ENCODE peak calls at places on chromosomes 7 and 10, in eight cellular contexts. One of them, this sample, is unnamed.

GRCh38 chr10:33791295-33791694 is 456.8 kb upstream of the NRP1 start:
- DNase-seq in right lobe of liver: no peak
- DNase-seq in ascending aorta: no peak
- DNase-seq in RWPE1: no peak
- DNase-seq in stimulated activated CD4-positive, alpha-beta T cell treated with anti-CD3 and anti-CD28 coated beads, Interleukin-2, amount 100 ng/mL, for 48 hours: no peak
- DNase-seq in GM04504: no peak
- DNase-seq in neural progenitor cell: no peak
- DNase-seq in cardiac muscle cell: no peak
- DNase-seq in this sample: no peak

GRCh38 chr7:111763221-111763791 is 201.0 kb upstream of the IMMP2L start:
- DNase-seq in stimulated activated CD4-positive, alpha-beta T cell treated with anti-CD3 and anti-CD28 coated beads, Interleukin-2, amount 100 ng/mL, for 48 hours: no peak
- DNase-seq in GM04504: no peak
- DNase-seq in cardiac muscle cell: peak; percentile 65
- DNase-seq in RWPE1: peak; percentile 62
- DNase-seq in ascending aorta: no peak
- DNase-seq in neural progenitor cell: peak; percentile 69
- DNase-seq in right lobe of liver: no peak
- DNase-seq in this sample: no peak

GRCh38 chr10:57507788-57508187 is 759.9 kb downstream of the IPMK start:
- DNase-seq in GM04504: no peak
- DNase-seq in right lobe of liver: no peak
- DNase-seq in cardiac muscle cell: no peak
- DNase-seq in stimulated activated CD4-positive, alpha-beta T cell treated with anti-CD3 and anti-CD28 coated beads, Interleukin-2, amount 100 ng/mL, for 48 hours: no peak
- DNase-seq in neural progenitor cell: no peak
- DNase-seq in ascending aorta: no peak
- DNase-seq in RWPE1: no peak
- DNase-seq in this sample: no peak

GRCh38 chr10:103797857-103798256 is 57.5 kb downstream of the SH3PXD2A start:
- DNase-seq in right lobe of liver: no peak
- DNase-seq in stimulated activated CD4-positive, alpha-beta T cell treated with anti-CD3 and anti-CD28 coated beads, Interleukin-2, amount 100 ng/mL, for 48 hours: no peak
- DNase-seq in GM04504: no peak
- DNase-seq in RWPE1: no peak
- DNase-seq in neural progenitor cell: no peak
- DNase-seq in cardiac muscle cell: no peak
- DNase-seq in ascending aorta: no peak
- DNase-seq in this sample: no peak

GRCh38 chr10:44950326-44951225 is 9.0 kb upstream of the RASSF4 start:
- DNase-seq in stimulated activated CD4-positive, alpha-beta T cell treated with anti-CD3 and anti-CD28 coated beads, Interleukin-2, amount 100 ng/mL, for 48 hours: no peak
- DNase-seq in right lobe of liver: no peak
- DNase-seq in RWPE1: no peak
- DNase-seq in neural progenitor cell: no peak
- DNase-seq in cardiac muscle cell: no peak
- DNase-seq in GM04504: no peak
- DNase-seq in ascending aorta: no peak
- DNase-seq in this sample: peak; percentile 26

GRCh38 chr7:90825779-90826178 is 229.7 kb downstream of the CDK14 start:
- DNase-seq in cardiac muscle cell: no peak
- DNase-seq in right lobe of liver: no peak
- DNase-seq in stimulated activated CD4-positive, alpha-beta T cell treated with anti-CD3 and anti-CD28 coated beads, Interleukin-2, amount 100 ng/mL, for 48 hours: no peak
- DNase-seq in ascending aorta: no peak
- DNase-seq in neural progenitor cell: no peak
- DNase-seq in GM04504: peak; percentile 78
- DNase-seq in RWPE1: no peak
- DNase-seq in this sample: no peak

GRCh38 chr10:128062837-128063563 is 63.2 kb downstream of the MKI67 start:
- DNase-seq in neural progenitor cell: no peak
- DNase-seq in cardiac muscle cell: no peak
- DNase-seq in ascending aorta: no peak
- DNase-seq in right lobe of liver: peak; percentile 55
- DNase-seq in RWPE1: no peak
- DNase-seq in stimulated activated CD4-positive, alpha-beta T cell treated with anti-CD3 and anti-CD28 coated beads, Interleukin-2, amount 100 ng/mL, for 48 hours: no peak
- DNase-seq in GM04504: no peak
- DNase-seq in this sample: peak; percentile 49

GRCh38 chr7:151518105-151518780 is 1.5 kb downstream of the RHEB start:
- DNase-seq in neural progenitor cell: peak; percentile 37
- DNase-seq in stimulated activated CD4-positive, alpha-beta T cell treated with anti-CD3 and anti-CD28 coated beads, Interleukin-2, amount 100 ng/mL, for 48 hours: peak; percentile 40
- DNase-seq in RWPE1: no peak
- DNase-seq in ascending aorta: peak; percentile 29
- DNase-seq in right lobe of liver: peak; percentile 89
- DNase-seq in GM04504: no peak
- DNase-seq in cardiac muscle cell: peak; percentile 35
- DNase-seq in this sample: peak; percentile 87

GRCh38 chr10:131743190-131744151 is 157.3 kb upstream of the PPP2R2D start:
- DNase-seq in ascending aorta: no peak
- DNase-seq in RWPE1: no peak
- DNase-seq in stimulated activated CD4-positive, alpha-beta T cell treated with anti-CD3 and anti-CD28 coated beads, Interleukin-2, amount 100 ng/mL, for 48 hours: no peak
- DNase-seq in right lobe of liver: no peak
- DNase-seq in neural progenitor cell: peak; percentile 23
- DNase-seq in cardiac muscle cell: no peak
- DNase-seq in GM04504: no peak
- DNase-seq in this sample: peak; percentile 16

GRCh38 chr7:81236560-81236959 is 317.7 kb upstream of the SEMA3C start:
- DNase-seq in ascending aorta: no peak
- DNase-seq in cardiac muscle cell: no peak
- DNase-seq in neural progenitor cell: no peak
- DNase-seq in RWPE1: no peak
- DNase-seq in GM04504: no peak
- DNase-seq in stimulated activated CD4-positive, alpha-beta T cell treated with anti-CD3 and anti-CD28 coated beads, Interleukin-2, amount 100 ng/mL, for 48 hours: no peak
- DNase-seq in right lobe of liver: no peak
- DNase-seq in this sample: no peak

GRCh38 chr10:128568041-128568440 is 441.8 kb upstream of the MKI67 start:
- DNase-seq in stimulated activated CD4-positive, alpha-beta T cell treated with anti-CD3 and anti-CD28 coated beads, Interleukin-2, amount 100 ng/mL, for 48 hours: no peak
- DNase-seq in RWPE1: no peak
- DNase-seq in ascending aorta: no peak
- DNase-seq in cardiac muscle cell: no peak
- DNase-seq in right lobe of liver: no peak
- DNase-seq in GM04504: no peak
- DNase-seq in neural progenitor cell: no peak
- DNase-seq in this sample: no peak

GRCh38 chr7:100825760-100826545 is 1.4 kb downstream of the EPHB4 start:
- DNase-seq in neural progenitor cell: peak; percentile 69
- DNase-seq in stimulated activated CD4-positive, alpha-beta T cell treated with anti-CD3 and anti-CD28 coated beads, Interleukin-2, amount 100 ng/mL, for 48 hours: no peak
- DNase-seq in RWPE1: peak; percentile 27
- DNase-seq in ascending aorta: no peak
- DNase-seq in GM04504: no peak
- DNase-seq in right lobe of liver: no peak
- DNase-seq in cardiac muscle cell: peak; percentile 53
- DNase-seq in this sample: no peak

GRCh38 chr10:119896937-119897336 is 4.4 kb downstream of the SEC23IP start:
- DNase-seq in cardiac muscle cell: peak; percentile 90
- DNase-seq in RWPE1: no peak
- DNase-seq in neural progenitor cell: no peak
- DNase-seq in GM04504: no peak
- DNase-seq in stimulated activated CD4-positive, alpha-beta T cell treated with anti-CD3 and anti-CD28 coated beads, Interleukin-2, amount 100 ng/mL, for 48 hours: no peak
- DNase-seq in ascending aorta: no peak
- DNase-seq in right lobe of liver: peak; percentile 69
- DNase-seq in this sample: peak; percentile 66

GRCh38 chr10:132570771-132571564 is 33.4 kb downstream of the INPP5A start:
- DNase-seq in RWPE1: peak; percentile 80
- DNase-seq in GM04504: no peak
- DNase-seq in neural progenitor cell: peak; percentile 32
- DNase-seq in cardiac muscle cell: no peak
- DNase-seq in stimulated activated CD4-positive, alpha-beta T cell treated with anti-CD3 and anti-CD28 coated beads, Interleukin-2, amount 100 ng/mL, for 48 hours: no peak
- DNase-seq in ascending aorta: no peak
- DNase-seq in right lobe of liver: no peak
- DNase-seq in this sample: no peak

GRCh38 chr10:35219906-35220890 is 93.6 kb downstream of the CREM start:
- DNase-seq in neural progenitor cell: no peak
- DNase-seq in ascending aorta: no peak
- DNase-seq in GM04504: no peak
- DNase-seq in stimulated activated CD4-positive, alpha-beta T cell treated with anti-CD3 and anti-CD28 coated beads, Interleukin-2, amount 100 ng/mL, for 48 hours: no peak
- DNase-seq in right lobe of liver: peak; percentile 89
- DNase-seq in cardiac muscle cell: no peak
- DNase-seq in RWPE1: no peak
- DNase-seq in this sample: peak; percentile 88

GRCh38 chr10:93746844-93747284 is 10.9 kb upstream of the LGI1 start:
- DNase-seq in neural progenitor cell: peak; percentile 41
- DNase-seq in cardiac muscle cell: no peak
- DNase-seq in right lobe of liver: peak; percentile 53
- DNase-seq in stimulated activated CD4-positive, alpha-beta T cell treated with anti-CD3 and anti-CD28 coated beads, Interleukin-2, amount 100 ng/mL, for 48 hours: no peak
- DNase-seq in GM04504: peak; percentile 93
- DNase-seq in ascending aorta: no peak
- DNase-seq in RWPE1: peak; percentile 96
- DNase-seq in this sample: peak; percentile 52

GRCh38 chr7:1444214-1444924 is 14.9 kb downstream of the MICALL2 start:
- DNase-seq in ascending aorta: no peak
- DNase-seq in stimulated activated CD4-positive, alpha-beta T cell treated with anti-CD3 and anti-CD28 coated beads, Interleukin-2, amount 100 ng/mL, for 48 hours: no peak
- DNase-seq in right lobe of liver: no peak
- DNase-seq in RWPE1: no peak
- DNase-seq in GM04504: no peak
- DNase-seq in neural progenitor cell: no peak
- DNase-seq in cardiac muscle cell: no peak
- DNase-seq in this sample: no peak

GRCh38 chr10:70302292-70302691 is 18.5 kb upstream of the NPFFR1 start:
- DNase-seq in stimulated activated CD4-positive, alpha-beta T cell treated with anti-CD3 and anti-CD28 coated beads, Interleukin-2, amount 100 ng/mL, for 48 hours: no peak
- DNase-seq in neural progenitor cell: no peak
- DNase-seq in RWPE1: no peak
- DNase-seq in right lobe of liver: no peak
- DNase-seq in cardiac muscle cell: no peak
- DNase-seq in ascending aorta: no peak
- DNase-seq in GM04504: no peak
- DNase-seq in this sample: no peak

GRCh38 chr10:124217906-124218769 is 124.7 kb upstream of the CHST15 start:
- DNase-seq in right lobe of liver: peak; percentile 34
- DNase-seq in cardiac muscle cell: peak; percentile 8
- DNase-seq in GM04504: no peak
- DNase-seq in RWPE1: peak; percentile 26
- DNase-seq in stimulated activated CD4-positive, alpha-beta T cell treated with anti-CD3 and anti-CD28 coated beads, Interleukin-2, amount 100 ng/mL, for 48 hours: no peak
- DNase-seq in neural progenitor cell: peak; percentile 43
- DNase-seq in ascending aorta: no peak
- DNase-seq in this sample: no peak

This sample was measured in left lobe of liver.